ENCODE peak calls at places on chromosomes 7 and 10, in six cellular contexts. O, D, X, R, P and B are unnamed samples.

GRCh38 chr10:27235706-27236105 is 4.9 kb downstream of the ACBD5 start:
- DNase-seq in O (no peak), D (no peak), X (no peak), R (no peak), P (no peak), B (no peak)

GRCh38 chr10:93894516-93895378 is 969 bp downstream of the SLC35G1 start:
- DNase-seq in O (no peak), D (peak), X (no peak), R (no peak), P (no peak), B (no peak)

GRCh38 chr7:45108863-45109262 is 2.6 kb downstream of the TBRG4 start:
- DNase-seq in O (no peak), D (no peak), X (no peak), R (no peak), P (no peak), B (no peak)

GRCh38 chr7:133853706-133854276 is 273.3 kb upstream of the LRGUK start:
- DNase-seq in O (peak), D (peak), X (no peak), R (peak), P (no peak), B (no peak)

GRCh38 chr10:133528296-133528844 is 1.2 kb downstream of the CYP2E1 start:
- DNase-seq in O (no peak), D (peak), X (no peak), R (no peak), P (no peak), B (no peak)

GRCh38 chr7:101817031-101817929 is at the start of gene CUX1:
- DNase-seq in O (no peak), D (no peak), X (no peak), R (peak), P (peak), B (peak)

GRCh38 chr10:132942740-132943554 is 577 bp upstream of the CFAP46 start:
- DNase-seq in O (no peak), D (no peak), X (no peak), R (no peak), P (no peak), B (no peak)

GRCh38 chr7:46515844-46516590 is 594.9 kb upstream of the IGFBP3 start:
- DNase-seq in O (no peak), D (no peak), X (no peak), R (no peak), P (no peak), B (no peak)

GRCh38 chr7:3710531-3710930 is 409.5 kb downstream of the SDK1 start:
- DNase-seq in O (no peak), D (no peak), X (no peak), R (no peak), P (no peak), B (no peak)

GRCh38 chr10:130495891-130496642 is 359.9 kb downstream of the GLRX3 start:
- DNase-seq in O (no peak), D (peak), X (no peak), R (no peak), P (no peak), B (no peak)

GRCh38 chr10:69242844-69243212 is 22.7 kb downstream of the HKDC1 start:
- DNase-seq in O (no peak), D (no peak), X (no peak), R (no peak), P (no peak), B (no peak)

GRCh38 chr10:76032442-76033039 is 601.1 kb downstream of the LRMDA start:
- DNase-seq in O (no peak), D (no peak), X (no peak), R (no peak), P (no peak), B (no peak)

GRCh38 chr10:85464336-85464735 is 902.3 kb downstream of the GRID1 start:
- DNase-seq in O (no peak), D (no peak), X (no peak), R (no peak), P (no peak), B (no peak)

GRCh38 chr7:19508124-19508523 is 200.7 kb downstream of the POLR1F start:
- DNase-seq in O (peak), D (no peak), X (no peak), R (no peak), P (no peak), B (no peak)

GRCh38 chr7:954330-955238 is at the start of gene ADAP1:
- DNase-seq in O (no peak), D (peak), X (peak), R (peak), P (no peak), B (peak)

GRCh38 chr10:79070091-79070610 is 1.4 kb downstream of the ZMIZ1 start:
- DNase-seq in O (no peak), D (no peak), X (peak), R (peak), P (peak), B (peak)

GRCh38 chr7:44505595-44505994 is 15.1 kb upstream of the NUDCD3 start:
- DNase-seq in O (no peak), D (no peak), X (no peak), R (no peak), P (no peak), B (no peak)

GRCh38 chr7:25846722-25847121 is 305.3 kb upstream of the NFE2L3 start:
- DNase-seq in O (peak), D (peak), X (peak), R (no peak), P (peak), B (peak)

GRCh38 chr10:122678266-122678665 is 21.4 kb downstream of the C10orf120 start:
- DNase-seq in O (no peak), D (no peak), X (no peak), R (no peak), P (no peak), B (no peak)

GRCh38 chr7:23689165-23689564 is 9.2 kb downstream of the FAM221A start:
- DNase-seq in O (no peak), D (no peak), X (no peak), R (no peak), P (no peak), B (no peak)

GRCh38 chr7:86947956-86948355 is 111.5 kb downstream of the ELAPOR2 start:
- DNase-seq in O (no peak), D (no peak), X (no peak), R (no peak), P (no peak), B (no peak)

GRCh38 chr10:133242611-133243356 is 5.1 kb downstream of the VENTX start:
- DNase-seq in O (no peak), D (peak), X (no peak), R (no peak), P (no peak), B (no peak)

GRCh38 chr10:87093461-87094372 is 926 bp downstream of the GLUD1 start:
- DNase-seq in O (peak), D (peak), X (peak), R (peak), P (peak), B (peak)

GRCh38 chr10:133316732-133317131 is 8.0 kb downstream of the ZNF511 start:
- DNase-seq in O (no peak), D (no peak), X (no peak), R (no peak), P (no peak), B (no peak)

GRCh38 chr7:11193131-11193867 is 219.6 kb downstream of the PHF14 start:
- DNase-seq in O (no peak), D (no peak), X (no peak), R (peak), P (no peak), B (no peak)

GRCh38 chr10:2887391-2888070 is 179.8 kb upstream of the PFKP start:
- DNase-seq in O (no peak), D (no peak), X (no peak), R (no peak), P (no peak), B (no peak)

GRCh38 chr7:90824386-90825307 is 228.5 kb downstream of the CDK14 start:
- DNase-seq in O (peak), D (peak), X (no peak), R (no peak), P (no peak), B (no peak)

GRCh38 chr10:23702977-23703414 is 264.1 kb downstream of the OTUD1 start:
- DNase-seq in O (peak), D (peak), X (peak), R (peak), P (no peak), B (no peak)

GRCh38 chr10:74227697-74228424 is 76.8 kb downstream of the ADK start:
- DNase-seq in O (peak), D (peak), X (no peak), R (no peak), P (no peak), B (no peak)

GRCh38 chr7:41003031-41003925 is 699.6 kb downstream of the INHBA start:
- DNase-seq in O (peak), D (peak), X (no peak), R (peak), P (no peak), B (peak)

GRCh38 chr10:6445671-6446278 is 134.3 kb downstream of the PRKCQ start:
- DNase-seq in O (peak), D (peak), X (peak), R (peak), P (peak), B (peak)

GRCh38 chr10:785539-786214 is 96.2 kb upstream of the DIP2C start:
- DNase-seq in O (no peak), D (no peak), X (no peak), R (no peak), P (no peak), B (peak)

GRCh38 chr7:2037301-2037804 is 195.4 kb downstream of the MAD1L1 start:
- DNase-seq in O (no peak), D (peak), X (no peak), R (no peak), P (no peak), B (peak)

GRCh38 chr7:104836976-104837375 is 177.0 kb upstream of the KMT2E start:
- DNase-seq in O (no peak), D (no peak), X (no peak), R (no peak), P (no peak), B (no peak)

GRCh38 chr7:90345548-90346319 is 782 bp upstream of the GTPBP10 start:
- DNase-seq in O (peak), D (peak), X (no peak), R (peak), P (no peak), B (no peak)

GRCh38 chr7:98852826-98853225 is 17.0 kb downstream of the TMEM130 start:
- DNase-seq in O (no peak), D (peak), X (no peak), R (no peak), P (no peak), B (no peak)

GRCh38 chr7:153012203-153012602 is 252.7 kb downstream of the ACTR3B start:
- DNase-seq in O (no peak), D (no peak), X (no peak), R (no peak), P (no peak), B (no peak)

GRCh38 chr7:93877742-93878141 is 12.8 kb downstream of the TFPI2 start:
- DNase-seq in O (no peak), D (no peak), X (no peak), R (no peak), P (no peak), B (no peak)

GRCh38 chr10:118850418-118851061 is 95.8 kb upstream of the CACUL1 start:
- DNase-seq in O (peak), D (peak), X (peak), R (peak), P (peak), B (peak)

GRCh38 chr7:143382126-143382790 is 1.1 kb downstream of the ZYX start:
- DNase-seq in O (no peak), D (no peak), X (no peak), R (no peak), P (no peak), B (no peak)

GRCh38 chr7:143383642-143383957 is 2.5 kb downstream of the ZYX start:
- DNase-seq in O (no peak), D (no peak), X (no peak), R (no peak), P (no peak), B (no peak)

GRCh38 chr7:143384741-143385631 is 3.8 kb downstream of the ZYX start:
- DNase-seq in O (no peak), D (no peak), X (no peak), R (no peak), P (no peak), B (no peak)

GRCh38 chr7:143382791-143383641 is 1.9 kb downstream of the ZYX start:
- DNase-seq in O (no peak), D (no peak), X (no peak), R (no peak), P (no peak), B (no peak)

DNA sequence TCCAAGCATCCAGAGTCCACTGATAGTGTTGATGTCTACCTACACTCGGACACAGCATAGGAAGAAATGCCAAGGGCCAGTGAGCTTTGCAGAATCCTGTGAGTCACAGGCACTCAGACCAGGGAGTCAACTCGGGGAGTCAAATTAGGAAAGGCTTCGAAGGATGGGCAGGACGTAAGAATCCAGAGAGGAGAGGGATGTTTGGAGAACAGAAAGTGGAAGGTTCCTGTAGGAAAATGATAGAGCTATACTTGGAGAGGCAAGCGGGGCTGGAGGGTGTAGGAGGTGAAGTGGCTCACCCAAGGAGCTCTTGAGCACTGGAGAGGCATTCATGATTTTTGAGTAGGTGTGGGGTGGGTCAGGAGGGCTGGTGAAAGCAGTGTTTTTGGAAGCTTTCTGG is 3.0 kb downstream of the ZYX start:
- DNase-seq in O (peak), D (peak), X (no peak), R (no peak), P (no peak), B (no peak)
- H3K4me3 ChIP-seq in O (peak), D (peak), X (no peak), R (no peak), P (peak), B (peak)

DNA sequence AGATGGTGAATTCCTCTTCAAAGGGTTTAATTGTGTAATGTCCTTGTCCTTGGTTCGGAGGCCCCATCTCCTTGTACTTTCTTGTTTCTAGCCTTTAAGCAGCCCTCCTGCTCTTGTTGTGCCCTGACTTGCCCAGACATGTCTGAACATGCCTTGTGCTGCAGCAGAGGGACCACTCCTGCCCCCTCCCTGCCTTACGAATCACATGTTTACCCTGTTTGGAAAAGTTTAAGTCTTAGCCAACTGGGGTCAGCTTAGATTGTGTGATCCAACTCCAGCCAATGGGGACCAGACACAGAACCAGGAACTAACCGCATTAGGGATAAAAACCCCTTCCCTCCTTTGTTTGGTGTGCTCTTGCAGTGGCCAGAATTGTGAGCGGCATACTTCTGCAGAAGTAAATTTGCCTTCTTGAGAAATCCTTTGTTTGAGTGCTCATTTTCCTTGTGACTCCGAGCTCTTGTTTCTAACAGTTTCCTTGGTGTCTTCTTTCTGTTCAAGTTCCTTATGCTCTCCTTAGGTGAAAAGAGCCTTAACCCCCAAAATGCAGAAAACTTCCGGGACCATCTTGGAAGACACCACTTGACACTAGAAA is 29.4 kb downstream of the CLRN3 start:
- DNase-seq in O (no peak), D (peak), X (no peak), R (no peak), P (no peak), B (no peak)
- H3K4me3 ChIP-seq in O (no peak), D (no peak), X (no peak), R (no peak), P (no peak), B (no peak)

GRCh38 chr10:68110027-68110426 is 739 bp downstream of the MYPN start:
- DNase-seq in O (no peak), D (peak), X (no peak), R (no peak), P (no peak), B (no peak)
- H3K4me3 ChIP-seq in O (no peak), D (peak), X (peak), R (peak), P (no peak), B (peak)

DNA sequence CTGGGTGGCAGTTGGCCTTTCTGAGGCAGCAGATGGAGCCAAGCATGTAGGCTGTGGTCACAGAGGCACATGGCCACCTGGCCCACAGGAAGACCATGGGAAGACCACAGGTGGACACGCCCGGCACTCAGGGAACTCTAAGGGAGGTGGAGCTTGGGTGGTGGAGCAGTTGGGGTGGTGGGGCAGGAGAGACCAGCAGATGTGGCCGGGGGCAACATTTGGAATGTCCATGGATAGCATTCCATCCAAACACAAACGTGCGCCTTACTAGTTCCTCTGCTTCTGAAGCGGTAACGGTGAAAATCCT is 290.9 kb downstream of the PTPRN2 start:
- DNase-seq in O (no peak), D (no peak), X (no peak), R (no peak), P (no peak), B (no peak)
- H3K4me3 ChIP-seq in O (no peak), D (no peak), X (no peak), R (no peak), P (no peak), B (no peak)

GRCh38 chr10:59019603-59020002 is 156.8 kb upstream of the PHYHIPL start:
- DNase-seq in O (peak), D (no peak), X (no peak), R (no peak), P (no peak), B (no peak)
- H3K4me3 ChIP-seq in O (no peak), D (no peak), X (no peak), R (no peak), P (no peak), B (peak)

GRCh38 chr10:12195281-12195602 is 449 bp downstream of the NUDT5 start:
- DNase-seq in O (no peak), D (no peak), X (no peak), R (peak), P (no peak), B (no peak)

GRCh38 chr10:12194752-12195271 is 879 bp downstream of the NUDT5 start:
- DNase-seq in O (peak), D (peak), X (no peak), R (peak), P (peak), B (peak)

GRCh38 chr10:12193193-12193592 is 2.5 kb downstream of the NUDT5 start:
- DNase-seq in O (no peak), D (peak), X (no peak), R (no peak), P (no peak), B (no peak)

GRCh38 chr10:12188656-12189055 is 7.0 kb downstream of the NUDT5 start:
- DNase-seq in O (no peak), D (no peak), X (no peak), R (no peak), P (no peak), B (no peak)

DNA sequence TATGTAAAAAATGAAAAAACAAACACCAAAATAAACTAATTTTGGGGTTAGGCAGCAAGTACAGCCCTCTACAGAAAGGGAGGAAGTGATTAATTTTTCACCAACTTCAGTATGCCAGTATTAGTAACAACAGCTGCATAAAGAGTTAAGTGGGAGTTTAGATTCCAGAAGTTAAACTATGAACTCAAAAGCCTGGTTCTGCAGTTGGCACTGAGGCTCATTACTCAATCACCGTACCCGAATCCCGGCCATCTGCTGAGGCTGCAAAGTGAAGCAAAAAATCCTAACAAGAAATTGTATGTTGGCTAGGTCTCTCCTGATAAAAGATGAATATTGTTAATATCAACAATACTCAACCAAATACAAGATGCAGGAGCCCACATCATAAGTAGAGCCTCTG is 4.0 kb downstream of the NUDT5 start:
- DNase-seq in O (no peak), D (no peak), X (no peak), R (no peak), P (no peak), B (no peak)
- H3K4me3 ChIP-seq in O (no peak), D (no peak), X (no peak), R (no peak), P (no peak), B (no peak)

DNA sequence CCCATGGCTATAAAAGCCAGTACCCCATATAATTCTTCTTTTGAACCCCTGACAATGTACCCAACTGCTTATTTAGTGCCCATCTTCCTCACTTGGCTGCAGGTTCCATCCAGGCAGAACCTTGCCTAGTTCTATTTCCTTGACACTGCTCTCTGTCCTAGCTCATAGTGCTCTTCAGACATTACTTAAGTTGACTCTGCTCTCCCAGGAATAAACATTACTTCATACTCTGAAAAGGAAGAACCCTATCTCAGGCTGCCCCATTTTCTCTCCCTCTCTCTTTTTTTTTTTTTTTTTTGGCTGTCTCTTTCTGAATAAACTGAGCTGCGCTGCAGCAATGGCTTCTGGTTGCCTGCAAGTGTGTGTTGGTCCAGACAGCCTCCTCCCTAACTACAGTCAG is 21.0 kb downstream of the ACTA2 start:
- DNase-seq in O (no peak), D (peak), X (no peak), R (no peak), P (no peak), B (no peak)
- H3K4me3 ChIP-seq in O (no peak), D (no peak), X (no peak), R (no peak), P (no peak), B (no peak)